ENCODE peak calls at places on chromosomes 4 and X, in ten cellular contexts. One of them, this sample, is unnamed.

GRCh38 chr4:56821394-56822263 is at the start of gene SPINK2:
- DNase-seq in psoas muscle: no peak
- DNase-seq in left ventricle myocardium inferior: peak; percentile 26
- DNase-seq in uterus: no peak
- DNase-seq in ascending aorta: no peak
- DNase-seq in tibial artery: no peak
- DNase-seq in esophagus squamous epithelium: no peak
- DNase-seq in A549: peak; percentile 22
- DNase-seq in iPS DF 6.9: no peak
- DNase-seq in CD8-positive, alpha-beta memory T cell: peak; percentile 67
- DNase-seq in this sample: peak; percentile 52

GRCh38 chrX:1075741-1076140 is 136.7 kb downstream of the CRLF2 start:
- DNase-seq in psoas muscle: no peak
- DNase-seq in left ventricle myocardium inferior: no peak
- DNase-seq in uterus: no peak
- DNase-seq in ascending aorta: no peak
- DNase-seq in tibial artery: no peak
- DNase-seq in esophagus squamous epithelium: no peak
- DNase-seq in A549: no peak
- DNase-seq in iPS DF 6.9: no peak
- DNase-seq in CD8-positive, alpha-beta memory T cell: no peak
- DNase-seq in this sample: no peak

GRCh38 chrX:55342533-55343501 is 78.1 kb upstream of the PAGE3 start:
- DNase-seq in psoas muscle: no peak
- DNase-seq in left ventricle myocardium inferior: no peak
- DNase-seq in uterus: no peak
- DNase-seq in ascending aorta: no peak
- DNase-seq in tibial artery: no peak
- DNase-seq in esophagus squamous epithelium: no peak
- DNase-seq in A549: peak; percentile 40
- DNase-seq in iPS DF 6.9: no peak
- DNase-seq in CD8-positive, alpha-beta memory T cell: peak; percentile 1
- DNase-seq in this sample: no peak

GRCh38 chrX:68487254-68487653 is 11.6 kb upstream of the YIPF6 start:
- DNase-seq in psoas muscle: no peak
- DNase-seq in left ventricle myocardium inferior: no peak
- DNase-seq in uterus: no peak
- DNase-seq in ascending aorta: no peak
- DNase-seq in tibial artery: no peak
- DNase-seq in esophagus squamous epithelium: no peak
- DNase-seq in A549: no peak
- DNase-seq in iPS DF 6.9: no peak
- DNase-seq in CD8-positive, alpha-beta memory T cell: no peak
- DNase-seq in this sample: no peak

GRCh38 chr4:152117054-152117453 is 356.2 kb upstream of the GATB start:
- DNase-seq in psoas muscle: no peak
- DNase-seq in left ventricle myocardium inferior: no peak
- DNase-seq in uterus: no peak
- DNase-seq in ascending aorta: no peak
- DNase-seq in tibial artery: no peak
- DNase-seq in esophagus squamous epithelium: no peak
- DNase-seq in A549: no peak
- DNase-seq in iPS DF 6.9: no peak
- DNase-seq in CD8-positive, alpha-beta memory T cell: no peak
- DNase-seq in this sample: no peak

GRCh38 chr4:144300616-144301015 is 160.1 kb upstream of the GYPA start:
- DNase-seq in psoas muscle: no peak
- DNase-seq in left ventricle myocardium inferior: no peak
- DNase-seq in uterus: no peak
- DNase-seq in ascending aorta: no peak
- DNase-seq in tibial artery: no peak
- DNase-seq in esophagus squamous epithelium: no peak
- DNase-seq in A549: no peak
- DNase-seq in iPS DF 6.9: no peak
- DNase-seq in CD8-positive, alpha-beta memory T cell: no peak
- DNase-seq in this sample: no peak

GRCh38 chr4:55321707-55322264 is 24.3 kb upstream of the SRD5A3 start:
- DNase-seq in psoas muscle: peak; percentile 29
- DNase-seq in left ventricle myocardium inferior: peak; percentile 28
- DNase-seq in uterus: peak; percentile 74
- DNase-seq in ascending aorta: no peak
- DNase-seq in tibial artery: peak; percentile 81
- DNase-seq in esophagus squamous epithelium: no peak
- DNase-seq in A549: peak; percentile 73
- DNase-seq in iPS DF 6.9: no peak
- DNase-seq in CD8-positive, alpha-beta memory T cell: no peak
- DNase-seq in this sample: peak; percentile 82

GRCh38 chrX:135931644-135932487 is 38.4 kb downstream of the SAGE1 start:
- DNase-seq in psoas muscle: peak; percentile 25
- DNase-seq in left ventricle myocardium inferior: peak; percentile 12
- DNase-seq in uterus: peak; percentile 26
- DNase-seq in ascending aorta: no peak
- DNase-seq in tibial artery: peak; percentile 22
- DNase-seq in esophagus squamous epithelium: no peak
- DNase-seq in A549: peak; percentile 42
- DNase-seq in iPS DF 6.9: no peak
- DNase-seq in CD8-positive, alpha-beta memory T cell: peak; percentile 5
- DNase-seq in this sample: peak; percentile 55

GRCh38 chr4:68176904-68177303 is 47.2 kb upstream of the TMPRSS11F start:
- DNase-seq in psoas muscle: no peak
- DNase-seq in left ventricle myocardium inferior: no peak
- DNase-seq in uterus: no peak
- DNase-seq in ascending aorta: no peak
- DNase-seq in tibial artery: no peak
- DNase-seq in esophagus squamous epithelium: no peak
- DNase-seq in A549: no peak
- DNase-seq in iPS DF 6.9: no peak
- DNase-seq in CD8-positive, alpha-beta memory T cell: no peak
- DNase-seq in this sample: no peak

GRCh38 chr4:151407466-151408379 is 1.3 kb upstream of the FHIP1A start:
- DNase-seq in psoas muscle: peak; percentile 24
- DNase-seq in left ventricle myocardium inferior: peak; percentile 16
- DNase-seq in uterus: peak; percentile 15
- DNase-seq in ascending aorta: no peak
- DNase-seq in tibial artery: peak; percentile 26
- DNase-seq in esophagus squamous epithelium: peak; percentile 4
- DNase-seq in A549: no peak
- DNase-seq in iPS DF 6.9: no peak
- DNase-seq in CD8-positive, alpha-beta memory T cell: peak; percentile 1
- DNase-seq in this sample: peak; percentile 36

DNA sequence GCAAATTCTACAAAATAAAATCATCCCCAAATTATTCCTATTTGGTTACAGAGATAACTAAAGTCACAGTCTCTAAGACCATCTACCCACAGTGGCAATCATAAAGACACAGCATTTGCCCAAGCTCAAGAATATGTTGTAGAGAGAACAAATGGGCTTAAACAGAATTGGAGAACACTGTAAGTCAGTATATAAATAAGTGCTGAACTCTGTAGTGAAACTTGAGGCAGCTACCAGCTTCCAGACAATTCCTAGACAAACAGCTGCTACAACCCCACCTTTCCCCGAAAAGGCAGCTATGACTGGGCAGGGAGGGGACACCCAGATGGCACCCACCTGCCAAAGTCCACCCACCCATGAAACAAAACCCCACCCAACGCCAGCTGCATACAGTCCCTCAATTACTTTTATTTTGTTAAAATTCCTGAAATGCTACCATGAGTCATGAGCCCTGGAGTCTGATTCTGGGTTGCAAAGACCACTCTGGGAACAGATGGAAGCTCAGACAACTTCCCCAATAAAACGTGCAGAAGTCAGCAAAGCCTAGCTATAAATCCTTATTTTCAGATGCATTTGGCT is 24.4 kb downstream of the RELL1 start:
- DNase-seq in psoas muscle: no peak
- DNase-seq in left ventricle myocardium inferior: no peak
- DNase-seq in uterus: no peak
- DNase-seq in ascending aorta: no peak
- DNase-seq in tibial artery: no peak
- DNase-seq in esophagus squamous epithelium: no peak
- DNase-seq in A549: no peak
- DNase-seq in iPS DF 6.9: no peak
- DNase-seq in CD8-positive, alpha-beta memory T cell: no peak
- DNase-seq in this sample: no peak
- H3K4me1 ChIP-seq in psoas muscle: peaks cover 80% of the 10 kb centered on the region
- H3K4me1 ChIP-seq in left ventricle myocardium inferior: peaks cover 87% of the 10 kb centered on the region
- H3K4me1 ChIP-seq in uterus: peaks cover 3% of the 10 kb centered on the region
- H3K4me1 ChIP-seq in ascending aorta: peaks cover 37% of the 10 kb centered on the region
- H3K4me1 ChIP-seq in tibial artery: no peaks in the 10 kb centered on the region
- H3K4me1 ChIP-seq in esophagus squamous epithelium: peaks cover 68% of the 10 kb centered on the region
- H3K4me1 ChIP-seq in A549: peaks cover 56% of the 10 kb centered on the region
- H3K4me1 ChIP-seq in iPS DF 6.9: peaks cover 4% of the 10 kb centered on the region
- H3K4me1 ChIP-seq in CD8-positive, alpha-beta memory T cell: peaks cover 8% of the 10 kb centered on the region
- H3K4me1 ChIP-seq in this sample: peaks cover 50% of the 10 kb centered on the region

DNA sequence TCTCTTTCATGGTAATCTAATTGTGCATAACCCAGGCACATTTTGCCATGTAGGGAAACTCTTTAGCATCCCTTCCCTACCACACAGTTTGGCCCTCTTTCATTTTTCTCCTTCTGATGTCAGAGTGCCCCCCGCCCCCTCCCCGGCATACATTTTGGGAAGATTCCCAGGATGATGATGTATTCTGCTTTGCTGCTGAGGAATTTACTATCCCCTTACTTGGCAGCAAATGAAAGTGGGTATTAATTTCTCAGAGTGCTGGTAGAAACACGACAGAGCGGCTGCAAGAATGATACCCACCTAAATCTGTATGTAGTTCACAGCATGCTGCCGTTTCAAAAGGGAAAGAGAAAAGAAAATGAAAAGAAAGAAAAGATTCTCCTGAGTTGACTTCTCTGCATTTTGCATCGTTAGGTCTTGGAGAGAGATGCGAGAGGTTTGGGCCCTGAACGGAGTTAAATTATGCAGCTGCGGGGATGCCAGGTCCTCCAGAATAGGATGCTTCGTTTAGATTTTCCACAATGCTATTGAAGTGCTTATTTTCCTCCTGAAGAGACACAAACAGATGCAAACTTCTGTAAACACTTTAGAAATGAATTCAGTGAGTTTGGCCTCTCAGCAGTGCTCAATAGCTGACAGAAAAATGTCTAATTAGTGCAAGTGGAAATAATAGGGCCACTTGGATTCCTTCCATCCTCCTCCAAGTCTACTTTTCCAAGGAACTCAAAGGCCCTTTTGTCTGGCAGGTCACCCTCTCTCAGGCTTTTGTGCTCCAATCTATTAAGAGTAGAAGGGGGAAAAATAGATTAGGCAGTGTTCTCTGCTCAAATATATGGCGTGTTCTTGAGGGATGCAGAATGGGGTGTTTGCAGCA is 106.1 kb downstream of the ALPK1 start:
- DNase-seq in psoas muscle: no peak
- DNase-seq in left ventricle myocardium inferior: no peak
- DNase-seq in uterus: no peak
- DNase-seq in ascending aorta: no peak
- DNase-seq in tibial artery: no peak
- DNase-seq in esophagus squamous epithelium: no peak
- DNase-seq in A549: no peak
- DNase-seq in iPS DF 6.9: no peak
- DNase-seq in CD8-positive, alpha-beta memory T cell: no peak
- DNase-seq in this sample: no peak
- H3K4me3 ChIP-seq in psoas muscle: no peak overlapping the region
- H3K4me3 ChIP-seq in left ventricle myocardium inferior: no peak overlapping the region
- H3K4me3 ChIP-seq in uterus: no peak overlapping the region
- H3K4me3 ChIP-seq in ascending aorta: no peak overlapping the region
- H3K4me3 ChIP-seq in tibial artery: no peak overlapping the region
- H3K4me3 ChIP-seq in esophagus squamous epithelium: no peak overlapping the region
- H3K4me3 ChIP-seq in A549: no peak overlapping the region
- H3K4me3 ChIP-seq in iPS DF 6.9: no peak overlapping the region
- H3K4me3 ChIP-seq in CD8-positive, alpha-beta memory T cell: no peak overlapping the region
- H3K4me3 ChIP-seq in this sample: no peak overlapping the region

GRCh38 chr4:70678383-70678999 is 9.8 kb upstream of the UTP3 start:
- DNase-seq in psoas muscle: no peak
- DNase-seq in left ventricle myocardium inferior: no peak
- DNase-seq in uterus: no peak
- DNase-seq in ascending aorta: no peak
- DNase-seq in tibial artery: no peak
- DNase-seq in esophagus squamous epithelium: no peak
- DNase-seq in A549: no peak
- DNase-seq in iPS DF 6.9: no peak
- DNase-seq in CD8-positive, alpha-beta memory T cell: no peak
- DNase-seq in this sample: no peak
- H3K4me1 ChIP-seq in psoas muscle: no peaks in the 10 kb centered on the region
- H3K4me1 ChIP-seq in left ventricle myocardium inferior: no peaks in the 10 kb centered on the region
- H3K4me1 ChIP-seq in uterus: no peaks in the 10 kb centered on the region
- H3K4me1 ChIP-seq in ascending aorta: no peaks in the 10 kb centered on the region
- H3K4me1 ChIP-seq in tibial artery: no peaks in the 10 kb centered on the region
- H3K4me1 ChIP-seq in esophagus squamous epithelium: no peaks in the 10 kb centered on the region
- H3K4me1 ChIP-seq in A549: no peaks in the 10 kb centered on the region
- H3K4me1 ChIP-seq in iPS DF 6.9: no peaks in the 10 kb centered on the region
- H3K4me1 ChIP-seq in CD8-positive, alpha-beta memory T cell: peaks cover 4% of the 10 kb centered on the region
- H3K4me1 ChIP-seq in this sample: no peaks in the 10 kb centered on the region

GRCh38 chr4:124710911-124711310 is 1.6 kb downstream of the ANKRD50 start:
- DNase-seq in psoas muscle: peak; percentile 11
- DNase-seq in left ventricle myocardium inferior: no peak
- DNase-seq in uterus: no peak
- DNase-seq in ascending aorta: no peak
- DNase-seq in tibial artery: no peak
- DNase-seq in esophagus squamous epithelium: no peak
- DNase-seq in A549: no peak
- DNase-seq in iPS DF 6.9: no peak
- DNase-seq in CD8-positive, alpha-beta memory T cell: no peak
- DNase-seq in this sample: no peak
- H3K4me3 ChIP-seq in psoas muscle: peak overlapping the region; percentile 83
- H3K4me3 ChIP-seq in left ventricle myocardium inferior: peak overlapping the region; percentile 92
- H3K4me3 ChIP-seq in uterus: peak overlapping the region; percentile 62
- H3K4me3 ChIP-seq in ascending aorta: peak overlapping the region; percentile 98
- H3K4me3 ChIP-seq in tibial artery: peak overlapping the region; percentile 71
- H3K4me3 ChIP-seq in esophagus squamous epithelium: peak overlapping the region; percentile 79
- H3K4me3 ChIP-seq in A549: peak overlapping the region; percentile 79
- H3K4me3 ChIP-seq in iPS DF 6.9: no peak overlapping the region
- H3K4me3 ChIP-seq in CD8-positive, alpha-beta memory T cell: no peak overlapping the region
- H3K4me3 ChIP-seq in this sample: no peak overlapping the region

GRCh38 chr4:72507167-72507566 is 61.9 kb downstream of the ADAMTS3 start:
- DNase-seq in psoas muscle: no peak
- DNase-seq in left ventricle myocardium inferior: no peak
- DNase-seq in uterus: no peak
- DNase-seq in ascending aorta: no peak
- DNase-seq in tibial artery: no peak
- DNase-seq in esophagus squamous epithelium: no peak
- DNase-seq in A549: no peak
- DNase-seq in iPS DF 6.9: no peak
- DNase-seq in CD8-positive, alpha-beta memory T cell: no peak
- DNase-seq in this sample: no peak

GRCh38 chr4:72500214-72500613 is 68.8 kb downstream of the ADAMTS3 start:
- DNase-seq in psoas muscle: no peak
- DNase-seq in left ventricle myocardium inferior: no peak
- DNase-seq in uterus: no peak
- DNase-seq in ascending aorta: no peak
- DNase-seq in tibial artery: no peak
- DNase-seq in esophagus squamous epithelium: no peak
- DNase-seq in A549: no peak
- DNase-seq in iPS DF 6.9: no peak
- DNase-seq in CD8-positive, alpha-beta memory T cell: no peak
- DNase-seq in this sample: no peak

DNA sequence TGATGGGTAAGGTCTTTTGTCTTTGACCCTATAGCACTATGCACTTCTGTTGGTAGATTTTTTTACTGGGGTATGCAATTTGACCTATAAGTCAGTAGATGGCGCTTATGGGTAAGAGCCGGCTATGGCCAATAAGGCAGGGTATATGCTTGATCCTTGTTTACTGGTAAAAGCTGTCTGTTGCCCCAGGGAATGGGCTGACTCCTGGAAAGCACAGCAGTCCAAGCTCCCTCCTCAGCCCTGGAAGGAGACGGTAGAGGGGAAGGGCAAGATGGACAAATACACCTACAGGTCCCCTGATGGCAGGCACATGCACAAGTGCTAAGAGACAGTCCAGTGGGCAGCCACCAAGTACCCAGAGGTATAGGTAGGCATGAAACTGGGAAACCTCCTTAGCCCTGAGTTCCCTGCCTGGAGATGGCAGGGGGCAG is 63.7 kb downstream of the ADAMTS3 start:
- DNase-seq in psoas muscle: no peak
- DNase-seq in left ventricle myocardium inferior: no peak
- DNase-seq in uterus: no peak
- DNase-seq in ascending aorta: no peak
- DNase-seq in tibial artery: peak; percentile 16
- DNase-seq in esophagus squamous epithelium: no peak
- DNase-seq in A549: peak; percentile 23
- DNase-seq in iPS DF 6.9: peak; percentile 7
- DNase-seq in CD8-positive, alpha-beta memory T cell: no peak
- DNase-seq in this sample: no peak
- H3K4me1 ChIP-seq in psoas muscle: no peaks in the 10 kb centered on the region
- H3K4me1 ChIP-seq in left ventricle myocardium inferior: no peaks in the 10 kb centered on the region
- H3K4me1 ChIP-seq in uterus: no peaks in the 10 kb centered on the region
- H3K4me1 ChIP-seq in ascending aorta: no peaks in the 10 kb centered on the region
- H3K4me1 ChIP-seq in tibial artery: no peaks in the 10 kb centered on the region
- H3K4me1 ChIP-seq in esophagus squamous epithelium: no peaks in the 10 kb centered on the region
- H3K4me1 ChIP-seq in A549: no peaks in the 10 kb centered on the region
- H3K4me1 ChIP-seq in iPS DF 6.9: peaks cover 2% of the 10 kb centered on the region
- H3K4me1 ChIP-seq in CD8-positive, alpha-beta memory T cell: no peaks in the 10 kb centered on the region
- H3K4me1 ChIP-seq in this sample: no peaks in the 10 kb centered on the region